ENCODE peak calls at places on chromosomes 13 and 19, in eight cellular contexts. Y is IMR-90, P is tibial artery, T is Karpas-422, E is astrocyte of the spinal cord, F is kidney epithelial cell, C is Peyer's patch, X is MM.1S. O is an unnamed sample.

GRCh38 chr13:43227721-43228120 is 204.3 kb downstream of the DNAJC15 start:
- DNase-seq in Y (peak), P (no peak), T (no peak), E (no peak), F (no peak), C (no peak), X (no peak), O (no peak)

GRCh38 chr19:34676697-34677385 is at the start of gene SCGB2B2:
- DNase-seq in Y (no peak), P (no peak), T (no peak), E (no peak), F (no peak), C (no peak), X (no peak), O (peak)

GRCh38 chr19:11361037-11361770 is 6.0 kb downstream of the PLPPR2 start:
- DNase-seq in Y (no peak), P (no peak), T (peak), E (no peak), F (no peak), C (peak), X (no peak), O (no peak)

GRCh38 chr13:75495938-75496337 is 14.0 kb upstream of the TBC1D4 start:
- DNase-seq in Y (peak), P (no peak), T (no peak), E (peak), F (no peak), C (no peak), X (no peak), O (no peak)

GRCh38 chr13:52130641-52131040 is 1.8 kb upstream of the NEK5 start:
- DNase-seq in Y (no peak), P (no peak), T (no peak), E (no peak), F (no peak), C (no peak), X (no peak), O (no peak)

GRCh38 chr19:47186337-47187022 is 44.5 kb downstream of the BBC3 start:
- DNase-seq in Y (no peak), P (no peak), T (no peak), E (no peak), F (no peak), C (peak), X (no peak), O (no peak)

GRCh38 chr19:20279516-20279915 is 112.5 kb downstream of the ZNF486 start:
- DNase-seq in Y (no peak), P (no peak), T (no peak), E (no peak), F (no peak), C (no peak), X (no peak), O (no peak)

GRCh38 chr19:33039108-33039599 is 25.5 kb downstream of the RHPN2 start:
- DNase-seq in Y (no peak), P (no peak), T (no peak), E (no peak), F (no peak), C (no peak), X (no peak), O (no peak)

GRCh38 chr19:13838943-13839192 is 38.1 kb upstream of the NANOS3 start:
- DNase-seq in Y (no peak), P (no peak), T (no peak), E (no peak), F (no peak), C (no peak), X (no peak), O (no peak)

GRCh38 chr19:4566402-4567051 is 7.0 kb upstream of the SEMA6B start:
- DNase-seq in Y (no peak), P (no peak), T (no peak), E (no peak), F (no peak), C (no peak), X (no peak), O (no peak)

GRCh38 chr13:44437356-44438233 is 64.0 kb downstream of the SERP2 start:
- DNase-seq in Y (peak), P (no peak), T (peak), E (peak), F (no peak), C (no peak), X (peak), O (peak)

GRCh38 chr13:104008571-104009435 is 942.6 kb upstream of the SLC10A2 start:
- DNase-seq in Y (peak), P (no peak), T (no peak), E (peak), F (no peak), C (no peak), X (no peak), O (no peak)

GRCh38 chr13:104006625-104007061 is 940.4 kb upstream of the SLC10A2 start:
- DNase-seq in Y (peak), P (no peak), T (no peak), E (peak), F (peak), C (no peak), X (no peak), O (no peak)

GRCh38 chr13:104004572-104004971 is 938.4 kb upstream of the SLC10A2 start:
- DNase-seq in Y (no peak), P (no peak), T (no peak), E (no peak), F (no peak), C (no peak), X (no peak), O (no peak)

GRCh38 chr13:104011505-104012270 is 945.5 kb upstream of the SLC10A2 start:
- DNase-seq in Y (no peak), P (no peak), T (no peak), E (peak), F (no peak), C (no peak), X (no peak), O (no peak)

DNA sequence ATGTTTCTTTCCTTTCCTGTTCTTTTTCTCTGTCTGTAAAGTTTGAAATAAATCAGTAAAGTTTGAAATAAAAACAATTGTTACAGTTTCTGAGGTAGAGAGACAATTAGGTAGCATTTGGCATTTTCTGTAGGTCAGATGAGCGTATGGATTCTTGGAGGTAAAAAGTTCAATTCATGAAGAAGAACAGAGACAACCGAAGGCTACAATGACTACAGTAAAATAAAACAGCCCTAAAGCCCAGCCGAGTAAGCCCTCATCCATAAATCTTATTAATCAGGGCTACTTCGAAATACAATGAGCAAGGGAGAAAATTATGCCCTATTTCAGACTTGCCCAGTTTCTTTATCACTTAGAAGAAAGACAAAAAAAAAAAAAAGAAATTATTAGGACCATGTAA is 941.9 kb upstream of the SLC10A2 start:
- DNase-seq in Y (no peak), P (no peak), T (no peak), E (no peak), F (no peak), C (no peak), X (no peak), O (no peak)
- H3K4me3 ChIP-seq in Y (no peak), P (no peak), T (no peak), E (no peak), F (no peak), C (no peak), X (no peak), O (no peak)

GRCh38 chr13:19601749-19602725 is 31.4 kb upstream of the MPHOSPH8 start:
- DNase-seq in Y (peak), P (no peak), T (no peak), E (peak), F (no peak), C (peak), X (peak), O (peak)
- H3K4me3 ChIP-seq in Y (peak), P (peak), T (no peak), E (peak), F (peak), C (peak), X (peak), O (peak)

GRCh38 chr13:33014291-33014690 is 1.9 kb upstream of the KL start:
- DNase-seq in Y (no peak), P (no peak), T (no peak), E (no peak), F (no peak), C (no peak), X (no peak), O (no peak)

GRCh38 chr13:33015791-33016323 is 366 bp upstream of the KL start:
- DNase-seq in Y (no peak), P (no peak), T (no peak), E (no peak), F (no peak), C (peak), X (no peak), O (no peak)

GRCh38 chr13:33017410-33017929 is 1.2 kb downstream of the KL start:
- DNase-seq in Y (peak), P (peak), T (peak), E (peak), F (peak), C (peak), X (peak), O (peak)

GRCh38 chr13:33016414-33017409 is at the start of gene KL:
- DNase-seq in Y (no peak), P (peak), T (peak), E (no peak), F (no peak), C (peak), X (no peak), O (no peak)

DNA sequence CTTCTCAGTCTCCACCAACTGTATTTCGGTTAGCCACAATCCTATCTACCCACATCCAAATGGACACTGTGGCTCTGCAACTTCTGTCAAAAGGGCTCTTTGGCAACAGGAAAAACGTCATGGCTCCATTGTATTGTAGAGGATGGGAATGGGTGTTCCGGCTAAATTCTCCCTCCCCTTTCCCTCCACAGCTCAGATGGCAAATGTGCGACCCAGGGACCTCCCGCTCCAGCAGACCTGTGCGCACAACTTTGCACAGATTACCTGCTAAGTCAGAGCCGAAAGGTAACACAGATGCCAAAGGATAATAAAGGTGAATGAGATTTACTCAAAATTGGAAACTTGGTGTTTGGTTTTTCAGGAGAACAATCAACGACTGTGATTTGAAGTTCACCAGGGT is 948 bp upstream of the KL start:
- DNase-seq in Y (no peak), P (peak), T (peak), E (no peak), F (no peak), C (no peak), X (no peak), O (no peak)
- H3K4me3 ChIP-seq in Y (no peak), P (peak), T (no peak), E (no peak), F (no peak), C (no peak), X (no peak), O (no peak)

GRCh38 chr19:1133471-1133929 is 29.7 kb downstream of the GPX4 start:
- DNase-seq in Y (no peak), P (no peak), T (peak), E (no peak), F (no peak), C (no peak), X (peak), O (peak)
- H3K4me3 ChIP-seq in Y (no peak), P (no peak), T (peak), E (no peak), F (no peak), C (peak), X (peak), O (no peak)

DNA sequence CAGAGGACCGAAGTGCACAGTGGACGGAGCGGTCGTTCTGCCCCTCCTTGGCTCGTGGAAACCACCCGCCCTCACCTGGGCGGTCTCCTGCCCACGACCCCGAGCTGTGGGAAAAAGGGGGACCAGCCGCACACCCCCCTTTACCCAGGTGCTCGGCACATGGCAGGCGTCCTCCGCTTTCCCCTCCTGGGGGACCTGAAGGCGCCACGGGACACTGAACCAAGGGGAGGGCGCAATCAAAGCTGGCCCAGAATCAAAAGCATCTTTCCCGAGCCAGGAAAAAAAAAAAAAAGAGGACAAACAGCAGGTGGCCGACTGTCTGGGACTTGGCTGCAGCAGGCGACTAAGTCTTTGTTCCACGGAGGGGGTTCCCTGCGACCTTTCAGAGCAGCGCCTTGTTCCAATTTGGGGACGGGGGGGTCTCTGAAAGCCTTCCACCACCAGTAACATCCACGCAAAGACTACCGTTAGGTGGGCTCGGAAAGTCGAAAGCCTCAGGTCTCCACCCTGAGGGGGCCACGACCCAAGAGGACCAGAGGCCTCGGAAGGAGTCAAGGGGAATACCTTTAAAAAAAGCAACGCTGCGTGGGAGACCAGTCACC is 1.1 kb downstream of the MBD3 start:
- DNase-seq in Y (no peak), P (no peak), T (peak), E (no peak), F (no peak), C (peak), X (peak), O (no peak)
- H3K4me3 ChIP-seq in Y (peak), P (peak), T (peak), E (peak), F (peak), C (peak), X (peak), O (peak)

GRCh38 chr19:48480151-48480475 is 10.9 kb downstream of the CYTH2 start:
- DNase-seq in Y (no peak), P (peak), T (no peak), E (peak), F (no peak), C (no peak), X (no peak), O (no peak)

GRCh38 chr19:48481191-48481500 is 12.0 kb downstream of the CYTH2 start:
- DNase-seq in Y (peak), P (no peak), T (no peak), E (no peak), F (no peak), C (no peak), X (no peak), O (no peak)

GRCh38 chr19:48479686-48480085 is 10.5 kb downstream of the CYTH2 start:
- DNase-seq in Y (no peak), P (no peak), T (no peak), E (no peak), F (no peak), C (peak), X (no peak), O (no peak)

GRCh38 chr19:48481846-48482639 is 12.9 kb downstream of the CYTH2 start:
- DNase-seq in Y (no peak), P (no peak), T (no peak), E (no peak), F (no peak), C (no peak), X (no peak), O (no peak)

GRCh38 chr19:48480476-48481190 is 11.5 kb downstream of the CYTH2 start:
- DNase-seq in Y (no peak), P (peak), T (no peak), E (peak), F (no peak), C (peak), X (no peak), O (no peak)
- H3K4me3 ChIP-seq in Y (peak), P (peak), T (no peak), E (peak), F (peak), C (peak), X (peak), O (no peak)

GRCh38 chr19:41682437-41682836 is 5.6 kb downstream of the CEACAM7 start:
- DNase-seq in Y (no peak), P (no peak), T (no peak), E (no peak), F (no peak), C (no peak), X (no peak), O (no peak)
- H3K4me3 ChIP-seq in Y (no peak), P (no peak), T (no peak), E (no peak), F (no peak), C (no peak), X (no peak), O (no peak)

O was measured in Jurkat, Clone E6-1.